ENCODE peak calls at places on chromosomes 16 and 17, in ten cellular contexts. J is GM10248; M is A172; V is frontal cortex; U is CD8-positive, alpha-beta memory T cell; H is GM12878; I is stimulated activated CD8-positive, alpha-beta memory T cell treated with anti-CD3 and anti-CD28 coated beads, Interleukin-7, amount 100 ng/mL, for 24 hours; C is non-pigmented ciliary epithelial cell; Z is cortex of kidney; G is activated CD8-positive, alpha-beta memory T cell treated with anti-CD3 and anti-CD28 coated beads for 24 hours. B is an unnamed sample.

GRCh38 chr16:56909484-56910113 is 22.3 kb upstream of the HERPUD1 start:
- DNase-seq in Z (no peak), G (no peak), V (no peak), C (no peak), M (no peak), J (no peak), I (no peak), H (no peak), U (no peak), B (no peak)

GRCh38 chr16:50908468-50908867 is 166.6 kb downstream of the CYLD start:
- DNase-seq in G (no peak), Z (no peak), V (no peak), H (no peak), M (no peak), J (no peak), I (no peak), C (no peak), U (no peak), B (no peak)

GRCh38 chr17:17752822-17753448 is 71.7 kb downstream of the RAI1 start:
- DNase-seq in H (no peak), G (no peak), V (no peak), I (no peak), U (no peak), Z (no peak), C (no peak), J (no peak), M (no peak), B (no peak)

GRCh38 chr16:75919664-75920063 is 193.4 kb upstream of the CPHXL start:
- DNase-seq in Z (no peak), M (no peak), I (no peak), G (no peak), U (no peak), C (no peak), H (no peak), J (no peak), V (no peak), B (no peak)

GRCh38 chr17:68197091-68197996 is 50.5 kb upstream of the AMZ2 start:
- DNase-seq in U (peak), I (no peak), H (no peak), J (peak), Z (no peak), V (peak), M (no peak), C (no peak), G (peak), B (peak)

GRCh38 chr17:16407911-16408588 is 7.3 kb upstream of the TRPV2 start:
- DNase-seq in I (no peak), V (no peak), U (no peak), J (peak), M (no peak), Z (no peak), H (peak), G (no peak), C (no peak), B (peak)

GRCh38 chr16:81601601-81602251 is 157.1 kb downstream of the CMIP start:
- DNase-seq in C (no peak), V (no peak), G (no peak), M (no peak), I (no peak), J (no peak), H (no peak), Z (no peak), U (no peak), B (no peak)

GRCh38 chr17:41739661-41740352 is 5.4 kb upstream of the HAP1 start:
- DNase-seq in I (no peak), M (peak), C (no peak), V (no peak), U (no peak), J (no peak), Z (no peak), G (no peak), H (no peak), B (no peak)

GRCh38 chr16:8957509-8958157 is 6.1 kb downstream of the USP7 start:
- DNase-seq in G (no peak), U (no peak), C (no peak), Z (no peak), J (no peak), H (no peak), I (no peak), V (no peak), M (no peak), B (no peak)

GRCh38 chr17:69810326-69811035 is 264.5 kb upstream of the KCNJ16 start:
- DNase-seq in I (no peak), C (no peak), M (no peak), U (no peak), Z (no peak), V (no peak), G (no peak), H (no peak), J (no peak), B (no peak)

GRCh38 chr16:51113254-51114125 is 37.6 kb downstream of the SALL1 start:
- DNase-seq in I (no peak), C (no peak), H (no peak), U (no peak), J (peak), Z (no peak), M (no peak), G (no peak), V (no peak), B (no peak)

GRCh38 chr17:4854181-4854681 is 21.1 kb downstream of the MINK1 start:
- DNase-seq in C (no peak), J (no peak), U (no peak), Z (no peak), I (no peak), V (no peak), M (no peak), G (no peak), H (no peak), B (no peak)